ENCODE peak calls at places on chromosomes 3 and 15, in four cellular contexts. One of them, this sample, is unnamed.
A peak's percentile ranks its signal among the peaks of the same experiment; 100 is the strongest.

GRCh38 chr15:39156636-39157255 is 424.1 kb upstream of the THBS1 start:
- DNase-seq in kidney glomerular epithelial cell: no peak
- DNase-seq in GM12878: no peak
- DNase-seq in breast epithelium: no peak
- DNase-seq in this sample: no peak

GRCh38 chr15:40322531-40323238 is 807 bp upstream of the INAFM2 start:
- DNase-seq in kidney glomerular epithelial cell: no peak
- DNase-seq in GM12878: no peak
- DNase-seq in breast epithelium: no peak
- DNase-seq in this sample: no peak

GRCh38 chr15:92979011-92979701 is 79.0 kb downstream of the CHD2 start:
- DNase-seq in kidney glomerular epithelial cell: peak; percentile 44
- DNase-seq in GM12878: peak; percentile 9
- DNase-seq in breast epithelium: no peak
- DNase-seq in this sample: no peak

GRCh38 chr3:157248590-157249425 is 88.9 kb upstream of the CCNL1 start:
- DNase-seq in kidney glomerular epithelial cell: peak; percentile 73
- DNase-seq in GM12878: no peak
- DNase-seq in breast epithelium: no peak
- DNase-seq in this sample: no peak

GRCh38 chr15:73366766-73367623 is 1.8 kb downstream of the HCN4 start:
- DNase-seq in kidney glomerular epithelial cell: no peak
- DNase-seq in GM12878: no peak
- DNase-seq in breast epithelium: no peak
- DNase-seq in this sample: no peak

GRCh38 chr15:48336940-48337339 is 5.7 kb downstream of the DUT start:
- DNase-seq in kidney glomerular epithelial cell: no peak
- DNase-seq in GM12878: no peak
- DNase-seq in breast epithelium: no peak
- DNase-seq in this sample: no peak

GRCh38 chr3:176933704-176934103 is 263.6 kb downstream of the TBL1XR1 start:
- DNase-seq in kidney glomerular epithelial cell: no peak
- DNase-seq in GM12878: no peak
- DNase-seq in breast epithelium: no peak
- DNase-seq in this sample: no peak

GRCh38 chr3:51099794-51100542 is 285.1 kb upstream of the MANF start:
- DNase-seq in kidney glomerular epithelial cell: peak; percentile 60
- DNase-seq in GM12878: no peak
- DNase-seq in breast epithelium: no peak
- DNase-seq in this sample: no peak

GRCh38 chr15:58755956-58756355 is 6.4 kb upstream of the ADAM10 start:
- DNase-seq in kidney glomerular epithelial cell: no peak
- DNase-seq in GM12878: no peak
- DNase-seq in breast epithelium: no peak
- DNase-seq in this sample: no peak

GRCh38 chr3:76054404-76054803 is 269.1 kb upstream of the ZNF717 start:
- DNase-seq in kidney glomerular epithelial cell: no peak
- DNase-seq in GM12878: no peak
- DNase-seq in breast epithelium: no peak
- DNase-seq in this sample: no peak

GRCh38 chr3:25448750-25449684 is 21.0 kb downstream of the RARB start:
- DNase-seq in kidney glomerular epithelial cell: no peak
- DNase-seq in GM12878: no peak
- DNase-seq in breast epithelium: peak; percentile 68
- DNase-seq in this sample: no peak

GRCh38 chr15:33135355-33135781 is 59.1 kb downstream of the FMN1 start:
- DNase-seq in kidney glomerular epithelial cell: no peak
- DNase-seq in GM12878: no peak
- DNase-seq in breast epithelium: peak; percentile 68
- DNase-seq in this sample: no peak

GRCh38 chr3:33061782-33062181 is 35.2 kb downstream of the GLB1 start:
- DNase-seq in kidney glomerular epithelial cell: no peak
- DNase-seq in GM12878: no peak
- DNase-seq in breast epithelium: no peak
- DNase-seq in this sample: peak; percentile 39

GRCh38 chr3:195187609-195188529 is 83.1 kb downstream of the XXYLT1 start:
- DNase-seq in kidney glomerular epithelial cell: peak; percentile 20
- DNase-seq in GM12878: no peak
- DNase-seq in breast epithelium: peak; percentile 37
- DNase-seq in this sample: no peak

GRCh38 chr3:127455541-127456450 is 134.7 kb downstream of the TPRA1 start:
- DNase-seq in kidney glomerular epithelial cell: peak; percentile 40
- DNase-seq in GM12878: no peak
- DNase-seq in breast epithelium: peak; percentile 50
- DNase-seq in this sample: peak; percentile 39

GRCh38 chr3:189851682-189852081 is 220.5 kb downstream of the TP63 start:
- DNase-seq in kidney glomerular epithelial cell: no peak
- DNase-seq in GM12878: no peak
- DNase-seq in breast epithelium: no peak
- DNase-seq in this sample: no peak

GRCh38 chr15:52080031-52080430 is 32.5 kb downstream of the BCL2L10 start:
- DNase-seq in kidney glomerular epithelial cell: peak; percentile 78
- DNase-seq in GM12878: no peak
- DNase-seq in breast epithelium: no peak
- DNase-seq in this sample: no peak

GRCh38 chr3:127419641-127420354 is 132.0 kb upstream of the PRR20G start:
- DNase-seq in kidney glomerular epithelial cell: no peak
- DNase-seq in GM12878: no peak
- DNase-seq in breast epithelium: no peak
- DNase-seq in this sample: no peak

GRCh38 chr3:196016485-196016884 is 65.4 kb downstream of the TFRC start:
- DNase-seq in kidney glomerular epithelial cell: no peak
- DNase-seq in GM12878: no peak
- DNase-seq in breast epithelium: no peak
- DNase-seq in this sample: no peak

GRCh38 chr3:11154036-11154952 is at the start of gene HRH1:
- DNase-seq in kidney glomerular epithelial cell: peak; percentile 62
- DNase-seq in GM12878: no peak
- DNase-seq in breast epithelium: no peak
- DNase-seq in this sample: no peak

GRCh38 chr3:51974963-51975856 is at the start of gene ABHD14A:
- DNase-seq in kidney glomerular epithelial cell: peak; percentile 14
- DNase-seq in GM12878: no peak
- DNase-seq in breast epithelium: peak; percentile 53
- DNase-seq in this sample: peak; percentile 70

This sample was measured in activated T-helper 2 cell treated with anti-CD3 and anti-CD28 coated beads, Interferon-gamma antibody, Interleukin-2, Interleukin-4, amounts not matched to agents 10 μg/mL and 5 μg/mL and 100 μg/mL, durations not matched to agents 14 hours and 24 hours and 36 hours.